ENCODE peak calls at places on chromosomes 1 and 21, in ten cellular contexts. S is A549; F is AG04450; R is Calu3; U is CD8-positive, alpha-beta T cell; L is left ventricle myocardium inferior; M is glutamatergic neuron; H is astrocyte of the spinal cord; G is nephron progenitor cell; K is psoas muscle. Y is an unnamed sample.

GRCh38 chr1:104760017-104760416 is 1010.3 kb downstream of the AMY1C start:
- DNase-seq in H (no peak), L (no peak), S (no peak), F (no peak), M (no peak), R (no peak), K (no peak), U (no peak), G (no peak), Y (no peak)

GRCh38 chr1:174660476-174660875 is 212.7 kb downstream of the GPR52 start:
- DNase-seq in F (no peak), K (no peak), S (no peak), L (no peak), H (no peak), U (no peak), G (no peak), R (no peak), M (no peak), Y (no peak)

GRCh38 chr1:182430263-182431068 is 19.5 kb upstream of the RGSL1 start:
- DNase-seq in M (no peak), H (no peak), G (no peak), U (no peak), S (no peak), K (no peak), F (no peak), R (no peak), L (no peak), Y (no peak)

GRCh38 chr1:64459743-64460142 is 10.2 kb upstream of the CACHD1 start:
- DNase-seq in L (no peak), F (no peak), S (no peak), G (no peak), H (no peak), M (no peak), K (no peak), U (no peak), R (no peak), Y (no peak)

GRCh38 chr1:34970829-34971228 is 14.3 kb downstream of the TMEM35B start:
- DNase-seq in G (no peak), M (no peak), U (no peak), F (no peak), L (no peak), S (no peak), R (no peak), H (no peak), K (no peak), Y (no peak)

GRCh38 chr1:205432116-205432515 is 10.3 kb upstream of the LEMD1 start:
- DNase-seq in H (no peak), R (no peak), G (no peak), M (no peak), L (no peak), S (no peak), U (no peak), K (no peak), F (no peak), Y (no peak)

GRCh38 chr1:168218647-168219046 is 7.2 kb upstream of the SFT2D2 start:
- DNase-seq in L (no peak), G (no peak), F (no peak), M (no peak), K (no peak), H (no peak), R (no peak), U (no peak), S (no peak), Y (no peak)

GRCh38 chr1:228006034-228006792 is 585 bp upstream of the WNT3A start:
- DNase-seq in L (no peak), F (no peak), M (no peak), U (peak; percentile 38), S (no peak), K (peak; percentile 47), H (no peak), R (no peak), G (no peak), Y (no peak)

GRCh38 chr1:119361205-119361604 is 7.4 kb upstream of the HAO2 start:
- DNase-seq in L (no peak), R (no peak), U (no peak), G (no peak), F (no peak), S (no peak), K (no peak), M (no peak), H (no peak), Y (no peak)

GRCh38 chr1:8880068-8880676 is 1.7 kb upstream of the ENO1 start:
- DNase-seq in K (no peak), H (peak; percentile 95), F (peak; percentile 78), R (peak; percentile 45), S (peak; percentile 92), U (no peak), M (no peak), G (no peak), L (no peak), Y (no peak)

GRCh38 chr1:1540015-1540816 is at the start of gene TMEM240:
- DNase-seq in H (peak; percentile 74), L (peak; percentile 86), M (peak; percentile 92), R (no peak), U (peak; percentile 74), K (peak; percentile 90), F (peak; percentile 32), G (peak; percentile 80), S (no peak), Y (peak; percentile 66)

GRCh38 chr1:1355376-1355775 is 3.0 kb downstream of the MXRA8 start:
- DNase-seq in K (peak; percentile 71), U (no peak), G (peak; percentile 62), L (no peak), S (peak; percentile 54), H (no peak), R (no peak), F (no peak), M (peak; percentile 49), Y (no peak)

GRCh38 chr1:219209578-219209977 is 35.9 kb downstream of the LYPLAL1 start:
- DNase-seq in G (no peak), L (no peak), K (no peak), H (no peak), R (no peak), M (no peak), U (no peak), S (peak; percentile 61), F (no peak), Y (no peak)

GRCh38 chr21:14303731-14304488 is 79.0 kb downstream of the HSPA13 start:
- DNase-seq in M (no peak), S (no peak), L (no peak), R (no peak), H (no peak), U (no peak), F (no peak), G (no peak), K (no peak), Y (no peak)

GRCh38 chr21:14308234-14308633 is 74.7 kb downstream of the HSPA13 start:
- DNase-seq in R (no peak), F (no peak), L (no peak), H (no peak), S (no peak), G (no peak), U (no peak), M (no peak), K (no peak), Y (no peak)

GRCh38 chr21:14306143-14306907 is 76.6 kb downstream of the HSPA13 start:
- DNase-seq in M (no peak), F (no peak), K (no peak), G (no peak), R (no peak), U (no peak), S (peak; percentile 26), L (no peak), H (no peak), Y (no peak)
- TF ChIP-seq CTCF in M (no peak), F (no peak), K (peak; percentile 16), G (no peak), R (no peak), U (no peak), S (peak; percentile 31), L (no peak), H (no peak), Y (no peak)

GRCh38 chr1:43774359-43774758 is 67.0 kb downstream of the ST3GAL3 start:
- DNase-seq in F (peak; percentile 36), K (no peak), U (no peak), S (no peak), H (peak; percentile 46), R (no peak), M (no peak), L (no peak), G (no peak), Y (no peak)
- TF ChIP-seq CTCF in F (no peak), K (no peak), U (no peak), S (no peak), H (no peak), R (no peak), M (no peak), L (no peak), G (no peak), Y (no peak)

DNA sequence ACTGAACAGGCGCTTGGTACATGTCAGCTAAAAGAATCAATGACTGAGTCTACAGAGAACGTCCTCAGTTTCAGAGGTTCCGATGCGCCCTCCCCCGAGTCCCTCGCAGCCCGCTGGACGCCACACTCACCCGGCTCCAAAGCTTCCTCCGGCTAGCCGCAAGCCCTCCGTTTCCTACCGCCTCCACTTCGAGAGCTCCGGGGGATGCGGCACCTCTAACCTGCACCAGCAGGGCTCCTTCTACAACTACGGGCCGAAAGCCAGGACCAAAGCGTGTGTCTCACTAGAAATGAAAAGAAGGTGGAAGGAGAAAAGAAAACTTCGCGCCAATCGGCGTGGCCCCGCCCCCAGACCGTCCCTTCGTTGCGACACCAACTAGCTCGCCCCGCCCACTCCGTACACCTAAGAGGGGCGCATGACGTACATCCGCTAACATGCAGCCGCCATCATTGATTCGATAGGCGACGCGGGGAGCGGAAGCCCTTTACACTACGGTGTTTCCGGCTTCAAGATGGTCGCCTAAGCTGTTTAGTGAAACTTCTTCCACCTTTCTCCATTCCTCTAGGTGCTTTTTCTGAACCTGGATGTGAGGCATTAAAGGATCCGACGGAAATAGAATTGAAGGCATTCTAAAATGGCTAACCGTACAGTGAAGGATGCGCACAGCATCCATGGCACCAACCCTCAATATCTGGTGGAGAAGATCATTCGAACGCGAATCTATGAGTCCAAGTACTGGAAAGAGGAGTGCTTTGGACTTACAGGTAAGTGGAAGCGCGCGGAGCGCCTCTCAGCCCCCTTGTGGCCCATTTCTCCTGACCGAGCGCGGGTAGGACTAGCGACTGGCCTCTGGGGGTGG is at the start of the genes ORC1 and PRPF38A:
- DNase-seq in H (peak; percentile 97), R (peak; percentile 96), K (peak; percentile 98), G (peak; percentile 99), F (peak; percentile 90), M (peak; percentile 98), L (peak; percentile 96), U (peak; percentile 97), S (peak; percentile 95), Y (peak; percentile 96)
- TF ChIP-seq CTCF in H (peak; percentile 60), R (peak; percentile 51), K (peak; percentile 57), G (peak; percentile 37), F (peak; percentile 60), M (peak; percentile 37), L (peak; percentile 55), U (no peak), S (no peak), Y (peak; percentile 69)

DNA sequence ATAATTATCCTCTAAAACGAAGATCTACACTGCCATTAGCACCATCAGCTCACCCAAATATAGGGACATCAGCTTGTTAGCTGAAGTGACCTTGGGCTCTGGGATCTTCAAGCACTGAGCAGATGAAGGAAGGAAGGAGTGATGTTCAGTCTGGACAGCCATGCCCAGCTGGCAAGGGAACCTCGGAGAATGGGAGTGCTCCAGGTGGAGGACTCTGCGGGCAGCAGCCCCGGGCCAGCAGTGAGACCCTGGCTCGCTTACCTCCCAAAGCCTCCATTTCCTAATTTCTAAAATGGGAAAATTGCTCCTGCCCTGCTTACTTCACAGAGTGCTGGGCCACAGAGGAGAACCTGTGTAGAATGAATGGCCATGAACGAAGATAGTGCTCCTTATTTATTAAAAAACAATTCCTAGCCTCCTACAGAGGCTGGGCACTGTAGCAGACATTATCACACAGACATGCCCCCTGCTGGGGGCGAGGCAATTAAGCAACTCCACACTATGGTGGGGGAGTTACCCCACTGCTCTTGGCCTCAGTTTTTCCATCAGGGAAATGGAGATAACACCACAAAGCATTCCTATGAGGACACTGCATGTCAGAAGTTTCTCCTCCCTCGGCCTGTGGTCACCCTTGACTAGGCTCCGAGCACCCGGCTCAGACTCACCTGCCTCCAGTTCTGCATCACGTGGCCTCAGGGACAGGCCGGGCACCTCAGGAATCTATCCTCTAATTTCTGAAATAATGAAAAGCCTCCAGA is 117.6 kb downstream of the KCNN3 start:
- DNase-seq in R (no peak), G (no peak), S (no peak), F (no peak), M (no peak), K (no peak), H (no peak), L (no peak), U (no peak), Y (no peak)
- TF ChIP-seq CTCF in R (no peak), G (no peak), S (no peak), F (peak; percentile 6), M (no peak), K (no peak), H (no peak), L (no peak), U (no peak), Y (peak; percentile 27)

Y was measured in neural crest cell.